ENCODE peak calls at places on chromosome 1, in five cellular contexts. Q, G, K, R and C are unnamed samples.
A peak's percentile ranks its signal among the peaks of the same experiment; 100 is the strongest.

GRCh38 chr1:39955547-39956539 is 898 bp downstream of the MFSD2A start:
- DNase-seq in Q (peak; percentile 97), G (no peak), K (no peak), R (peak; percentile 29), C (peak; percentile 85)

GRCh38 chr1:172185206-172185605 is 235.3 kb upstream of the C1orf105 start:
- DNase-seq in Q (no peak), G (no peak), K (no peak), R (peak; percentile 5), C (no peak)

GRCh38 chr1:151596166-151596933 is 15.5 kb upstream of the SNX27 start:
- DNase-seq in Q (no peak), G (no peak), K (no peak), R (no peak), C (no peak)

GRCh38 chr1:152047607-152047953 is 10.8 kb upstream of the S100A11 start:
- DNase-seq in Q (no peak), G (no peak), K (no peak), R (no peak), C (peak; percentile 63)

GRCh38 chr1:61081637-61082335 is 575 bp upstream of the NFIA start:
- DNase-seq in Q (peak; percentile 9), G (peak; percentile 51), K (no peak), R (peak; percentile 21), C (peak; percentile 63)

GRCh38 chr1:103900005-103900404 is 150.3 kb downstream of the AMY1C start:
- DNase-seq in Q (no peak), G (no peak), K (no peak), R (no peak), C (peak; percentile 84)

GRCh38 chr1:39268112-39268581 is 63.7 kb downstream of the MACF1 start:
- DNase-seq in Q (peak; percentile 94), G (no peak), K (no peak), R (peak; percentile 86), C (peak; percentile 83)

GRCh38 chr1:57683037-57683928 is 259.4 kb upstream of the DAB1 start:
- DNase-seq in Q (no peak), G (no peak), K (no peak), R (no peak), C (no peak)

GRCh38 chr1:242212401-242212800 is 213.5 kb upstream of the MAP1LC3C start:
- DNase-seq in Q (no peak), G (no peak), K (no peak), R (no peak), C (no peak)

GRCh38 chr1:201681375-201681774 is 142.4 kb downstream of the NAV1 start:
- DNase-seq in Q (no peak), G (peak; percentile 43), K (no peak), R (no peak), C (no peak)

GRCh38 chr1:42420911-42421585 is 34.8 kb downstream of the ZMYND12 start:
- DNase-seq in Q (peak; percentile 100), G (peak; percentile 41), K (no peak), R (peak; percentile 97), C (peak; percentile 92)

GRCh38 chr1:35544976-35545375 is 12.2 kb downstream of the KIAA0319L start:
- DNase-seq in Q (peak; percentile 58), G (no peak), K (no peak), R (peak; percentile 65), C (peak; percentile 58)

GRCh38 chr1:189212606-189213005 is 1265.1 kb downstream of the BRINP3 start:
- DNase-seq in Q (no peak), G (no peak), K (no peak), R (no peak), C (no peak)

GRCh38 chr1:10569531-10569930 is 94.8 kb downstream of the PEX14 start:
- DNase-seq in Q (no peak), G (no peak), K (no peak), R (no peak), C (no peak)

GRCh38 chr1:151238467-151238739 is 16.1 kb upstream of the PSMD4 start:
- DNase-seq in Q (no peak), G (no peak), K (no peak), R (peak; percentile 89), C (no peak)

GRCh38 chr1:109910963-109911798 is 532 bp downstream of the CSF1 start:
- DNase-seq in Q (no peak), G (no peak), K (no peak), R (no peak), C (no peak)

GRCh38 chr1:56709269-56709880 is 64.3 kb downstream of the PRKAA2 start:
- DNase-seq in Q (peak; percentile 35), G (no peak), K (no peak), R (peak; percentile 67), C (peak; percentile 46)

GRCh38 chr1:172399369-172400072 is 21.0 kb upstream of the C1orf105 start:
- DNase-seq in Q (peak; percentile 63), G (peak; percentile 34), K (no peak), R (peak; percentile 100), C (peak; percentile 37)

GRCh38 chr1:35345439-35345981 is 77.0 kb downstream of the ZMYM4 start:
- DNase-seq in Q (no peak), G (no peak), K (no peak), R (no peak), C (no peak)

GRCh38 chr1:93964096-93964776 is 55.0 kb upstream of the GCLM start:
- DNase-seq in Q (no peak), G (no peak), K (no peak), R (no peak), C (no peak)

GRCh38 chr1:154696001-154696400 is 88.0 kb upstream of the ADAR start:
- DNase-seq in Q (peak; percentile 4), G (no peak), K (no peak), R (no peak), C (no peak)

GRCh38 chr1:109730666-109731065 is 10.2 kb downstream of the GSTM3 start:
- DNase-seq in Q (no peak), G (no peak), K (no peak), R (no peak), C (no peak)

GRCh38 chr1:212743901-212744475 is 44.3 kb upstream of the BATF3 start:
- DNase-seq in Q (no peak), G (no peak), K (no peak), R (no peak), C (no peak)

GRCh38 chr1:44016081-44016874 is 15.0 kb downstream of the SLC6A9 start:
- DNase-seq in Q (no peak), G (no peak), K (no peak), R (no peak), C (no peak)

GRCh38 chr1:32363713-32364112 is 1.4 kb downstream of the TSSK3 start:
- DNase-seq in Q (no peak), G (no peak), K (no peak), R (no peak), C (no peak)

GRCh38 chr1:7128293-7128692 is 343.0 kb downstream of the CAMTA1 start:
- DNase-seq in Q (no peak), G (no peak), K (no peak), R (no peak), C (no peak)

GRCh38 chr1:1677718-1678580 is 14.6 kb downstream of the SLC35E2B start:
- DNase-seq in Q (no peak), G (no peak), K (no peak), R (no peak), C (no peak)

GRCh38 chr1:2115922-2116341 is 65.7 kb downstream of the PRKCZ start:
- DNase-seq in Q (no peak), G (no peak), K (no peak), R (no peak), C (no peak)

GRCh38 chr1:230321741-230322420 is 104.3 kb downstream of the PGBD5 start:
- DNase-seq in Q (peak; percentile 77), G (peak; percentile 63), K (no peak), R (no peak), C (no peak)

GRCh38 chr1:12447301-12447700 is 170.7 kb downstream of the DHRS3 start:
- DNase-seq in Q (no peak), G (no peak), K (no peak), R (peak; percentile 97), C (no peak)

GRCh38 chr1:28955930-28956552 is 41.7 kb downstream of the EPB41 start:
- DNase-seq in Q (peak; percentile 85), G (no peak), K (no peak), R (no peak), C (peak; percentile 33)

GRCh38 chr1:118151312-118151937 is 33.6 kb downstream of the SPAG17 start:
- DNase-seq in Q (peak; percentile 66), G (no peak), K (no peak), R (peak; percentile 65), C (peak; percentile 50)

GRCh38 chr1:190022709-190023108 is 455.0 kb downstream of the BRINP3 start:
- DNase-seq in Q (no peak), G (no peak), K (no peak), R (no peak), C (no peak)

GRCh38 chr1:49346767-49347349 is 570.2 kb upstream of the BEND5 start:
- DNase-seq in Q (no peak), G (no peak), K (no peak), R (no peak), C (no peak)

GRCh38 chr1:241413974-241414373 is 57.0 kb upstream of the RGS7 start:
- DNase-seq in Q (no peak), G (no peak), K (no peak), R (no peak), C (no peak)

GRCh38 chr1:192002063-192002462 is 156.2 kb upstream of the RGS18 start:
- DNase-seq in Q (no peak), G (no peak), K (no peak), R (no peak), C (no peak)